ENCODE peak calls at places on chromosome 17, in six cellular contexts. A, G, Y, S, T and C are unnamed samples.

GRCh38 chr17:80632046-80632581 is 87.5 kb downstream of the RPTOR start:
- DNase-seq in A (no peak), G (no peak), Y (no peak), S (no peak), T (no peak), C (no peak)

GRCh38 chr17:76350463-76350862 is 3.3 kb downstream of the PRPSAP1 start:
- DNase-seq in A (no peak), G (no peak), Y (no peak), S (no peak), T (no peak), C (no peak)

GRCh38 chr17:77140166-77140877 is 447 bp upstream of the SEC14L1 start:
- DNase-seq in A (peak), G (peak), Y (peak), S (peak), T (peak), C (peak)

GRCh38 chr17:77772899-77773358 is 185.6 kb upstream of the TNRC6C start:
- DNase-seq in A (no peak), G (peak), Y (no peak), S (no peak), T (no peak), C (no peak)

GRCh38 chr17:4004517-4005295 is 40.5 kb upstream of the ATP2A3 start:
- DNase-seq in A (no peak), G (peak), Y (peak), S (peak), T (peak), C (peak)

GRCh38 chr17:76485569-76485968 is 15.7 kb downstream of the RHBDF2 start:
- DNase-seq in A (no peak), G (no peak), Y (no peak), S (no peak), T (peak), C (no peak)

GRCh38 chr17:8458128-8458527 is 22.4 kb downstream of the NDEL1 start:
- DNase-seq in A (no peak), G (no peak), Y (no peak), S (no peak), T (no peak), C (no peak)

GRCh38 chr17:21453144-21453982 is 77.2 kb downstream of the KCNJ12 start:
- DNase-seq in A (no peak), G (no peak), Y (no peak), S (no peak), T (no peak), C (no peak)

GRCh38 chr17:50060951-50061712 is 5.2 kb downstream of the ITGA3 start:
- DNase-seq in A (no peak), G (no peak), Y (no peak), S (no peak), T (no peak), C (no peak)

GRCh38 chr17:80760501-80760900 is 215.9 kb downstream of the RPTOR start:
- DNase-seq in A (no peak), G (no peak), Y (no peak), S (no peak), T (no peak), C (no peak)